ENCODE peak calls at places on chromosomes 12 and 14, in four cellular contexts. D, K, X and C are unnamed samples.

GRCh38 chr12:65830305-65830704 is 6.0 kb downstream of the HMGA2 start:
- DNase-seq in D (no peak), K (no peak), X (no peak), C (no peak)

GRCh38 chr14:104985675-104986486 is at the start of gene CLBA1:
- DNase-seq in D (peak; percentile 72), K (peak; percentile 86), X (peak; percentile 55), C (peak; percentile 53)

GRCh38 chr14:98736701-98737338 is 535.2 kb downstream of the BCL11B start:
- DNase-seq in D (no peak), K (no peak), X (no peak), C (no peak)

GRCh38 chr12:94207467-94208432 is 59.4 kb downstream of the PLXNC1 start:
- DNase-seq in D (no peak), K (no peak), X (peak; percentile 89), C (no peak)

GRCh38 chr14:93946104-93946503 is 19.0 kb downstream of the FAM181A start:
- DNase-seq in D (no peak), K (no peak), X (no peak), C (no peak)

GRCh38 chr12:40225984-40226602 is 1.3 kb downstream of the LRRK2 start:
- DNase-seq in D (no peak), K (no peak), X (peak; percentile 85), C (no peak)

GRCh38 chr14:93081875-93082570 is 33.7 kb downstream of the ITPK1 start:
- DNase-seq in D (no peak), K (no peak), X (no peak), C (no peak)

GRCh38 chr14:66746316-66747006 is 238.5 kb downstream of the GPHN start:
- DNase-seq in D (peak; percentile 57), K (no peak), X (no peak), C (no peak)

GRCh38 chr14:79581912-79582576 is 629.3 kb downstream of the DIO2 start:
- DNase-seq in D (no peak), K (no peak), X (no peak), C (no peak)

GRCh38 chr12:131690320-131690719 is 20.6 kb upstream of the SFSWAP start:
- DNase-seq in D (no peak), K (no peak), X (no peak), C (no peak)

GRCh38 chr14:21264025-21264801 is 5.0 kb downstream of the HNRNPC start:
- DNase-seq in D (no peak), K (no peak), X (peak; percentile 56), C (no peak)

GRCh38 chr12:11595080-11595479 is 54.4 kb upstream of the ETV6 start:
- DNase-seq in D (no peak), K (no peak), X (no peak), C (no peak)

GRCh38 chr12:25713264-25713663 is 160.2 kb upstream of the LMNTD1 start:
- DNase-seq in D (no peak), K (no peak), X (peak; percentile 71), C (no peak)

GRCh38 chr12:51533799-51534198 is 57.2 kb upstream of the SCN8A start:
- DNase-seq in D (no peak), K (no peak), X (no peak), C (no peak)

GRCh38 chr12:41339784-41340183 is 151.7 kb downstream of the PDZRN4 start:
- DNase-seq in D (no peak), K (no peak), X (no peak), C (no peak)

DNA sequence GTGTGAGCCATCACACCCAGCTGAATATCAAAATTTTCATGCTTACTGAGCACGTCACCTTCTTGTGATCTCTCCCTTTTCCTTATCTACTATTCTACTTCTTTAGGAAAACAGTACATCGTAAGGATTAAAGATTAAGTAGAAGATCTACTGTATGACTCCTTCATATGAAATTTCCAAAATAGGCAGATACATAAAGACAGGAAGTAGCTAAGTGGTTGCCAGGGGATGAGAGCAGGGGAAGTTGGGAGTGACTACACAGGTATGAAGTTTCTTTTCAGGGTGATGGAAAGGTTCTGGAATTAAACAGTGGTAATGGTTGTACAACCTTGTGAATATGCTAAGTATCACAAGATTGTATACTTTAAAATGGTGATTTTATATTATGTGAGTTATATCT is 36.5 kb upstream of the CERS5 start:
- DNase-seq in D (no peak), K (no peak), X (no peak), C (no peak)
- H3K27ac ChIP-seq in D (peak overlapping the region; percentile 91), K (no peak overlapping the region), X (no peak overlapping the region), C (no peak overlapping the region)

GRCh38 chr12:49672351-49673181 is 34.6 kb downstream of the FMNL3 start:
- DNase-seq in D (no peak), K (no peak), X (no peak), C (no peak)
- H3K27ac ChIP-seq in D (no peak overlapping the region), K (peak overlapping the region; percentile 97), X (peak overlapping the region; percentile 92), C (peak overlapping the region; percentile 98)

GRCh38 chr14:64701660-64702059 is 2.6 kb upstream of the PLEKHG3 start:
- DNase-seq in D (no peak), K (no peak), X (no peak), C (no peak)
- H3K27ac ChIP-seq in D (no peak overlapping the region), K (no peak overlapping the region), X (no peak overlapping the region), C (peak overlapping the region; percentile 87)

DNA sequence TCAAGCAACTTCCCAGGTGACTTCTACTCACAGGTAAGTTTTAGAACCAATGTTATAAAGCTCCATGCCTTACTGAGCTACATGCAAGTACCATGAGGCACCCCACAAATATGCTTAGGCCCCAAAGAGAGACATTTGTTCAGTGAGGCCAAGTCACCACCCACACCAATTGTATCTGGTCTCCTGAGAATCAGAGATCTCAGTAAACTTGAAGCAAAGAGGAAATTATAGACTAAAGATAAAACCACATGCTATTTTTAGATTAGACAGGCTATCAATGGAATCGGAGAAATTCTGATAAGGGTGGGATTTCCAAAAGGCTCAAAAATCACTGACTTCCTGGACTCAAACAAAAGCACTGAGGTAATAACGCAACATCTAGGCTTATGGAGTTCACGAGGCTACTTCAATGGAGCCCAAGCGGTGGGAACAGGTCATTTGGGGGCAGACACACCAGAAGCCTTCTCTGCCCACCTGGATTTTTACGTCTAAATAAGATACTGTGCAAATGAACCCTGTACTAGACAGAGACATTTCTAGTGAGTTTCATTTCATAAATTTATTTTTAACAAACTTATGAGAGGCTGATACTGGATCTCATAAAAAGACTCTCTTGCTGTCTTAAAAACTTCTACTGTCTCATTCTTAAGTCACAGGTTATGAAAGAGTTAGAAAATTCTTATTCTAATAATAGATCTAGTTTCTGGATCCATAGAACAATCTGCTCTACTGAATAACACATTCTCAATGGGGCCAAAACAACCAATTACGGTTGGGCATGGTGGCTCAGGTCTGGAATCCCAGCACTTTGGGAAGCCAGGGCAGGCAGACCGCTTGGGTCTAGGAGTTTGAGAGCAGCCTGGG is 7.7 kb downstream of the SLC15A4 start:
- DNase-seq in D (no peak), K (no peak), X (no peak), C (no peak)
- H3K27ac ChIP-seq in D (no peak overlapping the region), K (no peak overlapping the region), X (peak overlapping the region; percentile 94), C (no peak overlapping the region)

DNA sequence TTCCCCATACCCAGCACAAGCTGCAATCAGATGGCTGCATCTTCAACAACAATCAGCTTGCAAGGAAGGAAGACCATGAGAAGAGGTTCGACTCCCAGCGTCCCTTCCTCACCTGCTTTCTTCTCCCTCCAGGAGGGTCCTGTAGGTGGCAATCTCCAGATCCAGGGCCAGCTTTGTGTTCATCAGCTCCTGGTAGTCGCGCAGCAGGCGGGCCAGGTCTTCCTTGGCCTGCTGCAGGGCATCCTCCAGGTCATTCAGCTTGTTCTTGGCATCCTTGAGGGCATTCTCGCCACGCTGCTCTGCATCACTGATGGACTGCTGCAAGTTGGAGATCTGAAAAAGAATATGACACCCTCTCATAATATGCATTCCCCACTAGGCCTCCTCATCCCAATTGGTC is 4.0 kb downstream of the KRT1 start:
- DNase-seq in D (no peak), K (no peak), X (no peak), C (no peak)
- H3K27ac ChIP-seq in D (no peak overlapping the region), K (no peak overlapping the region), X (no peak overlapping the region), C (no peak overlapping the region)

GRCh38 chr12:53505555-53506449 is 1.5 kb downstream of the NPFF start:
- DNase-seq in D (no peak), K (no peak), X (no peak), C (no peak)

GRCh38 chr12:53506450-53506785 is 866 bp downstream of the NPFF start:
- DNase-seq in D (no peak), K (no peak), X (no peak), C (no peak)

GRCh38 chr12:53510181-53510812 is 3.0 kb upstream of the NPFF start:
- DNase-seq in D (no peak), K (no peak), X (no peak), C (no peak)

GRCh38 chr12:53506881-53507719 is at the start of gene NPFF:
- DNase-seq in D (no peak), K (peak; percentile 88), X (no peak), C (no peak)

GRCh38 chr12:53508534-53509199 is 1.4 kb upstream of the NPFF start:
- DNase-seq in D (no peak), K (peak; percentile 90), X (peak; percentile 60), C (peak; percentile 67)
- H3K27ac ChIP-seq in D (peak overlapping the region; percentile 23), K (peak overlapping the region; percentile 90), X (no peak overlapping the region), C (peak overlapping the region; percentile 63)

DNA sequence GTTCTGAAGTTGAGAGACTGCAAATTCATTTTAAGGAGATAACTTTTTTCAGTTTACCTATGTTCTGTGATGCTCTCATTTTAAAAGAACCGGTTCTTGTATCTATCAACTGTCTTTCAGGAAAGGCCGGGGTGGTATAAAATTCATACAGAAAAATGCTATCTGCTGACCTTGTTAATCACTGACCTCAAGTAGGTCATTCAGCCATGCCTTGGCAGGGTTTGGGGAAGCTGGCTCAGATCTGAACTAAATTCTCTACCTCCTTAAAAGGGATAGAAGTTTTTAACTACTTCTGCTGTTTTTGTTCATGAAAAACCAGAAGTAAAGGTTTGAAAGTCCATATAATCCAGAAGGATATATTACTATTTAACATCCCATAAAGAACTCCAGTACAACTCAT is 10.0 kb downstream of the MYRFL start:
- DNase-seq in D (no peak), K (no peak), X (no peak), C (no peak)
- H3K27ac ChIP-seq in D (no peak overlapping the region), K (no peak overlapping the region), X (no peak overlapping the region), C (no peak overlapping the region)